ENCODE peak calls at places on chromosomes 13 and 19, in four cellular contexts. One of them, this sample, is unnamed.

GRCh38 chr13:51003642-51004041 is 94.1 kb downstream of the RNASEH2B start:
- DNase-seq in HepG2: no peak
- DNase-seq in K562: no peak
- DNase-seq in GM12878: no peak
- DNase-seq in this sample: no peak

GRCh38 chr13:45209229-45209628 is 8.4 kb upstream of the KCTD4 start:
- DNase-seq in HepG2: no peak
- DNase-seq in GM12878: no peak
- DNase-seq in K562: no peak
- DNase-seq in this sample: no peak

GRCh38 chr13:73129023-73129422 is 70.2 kb downstream of the KLF5 start:
- DNase-seq in HepG2: no peak
- DNase-seq in K562: no peak
- DNase-seq in GM12878: no peak
- DNase-seq in this sample: no peak

GRCh38 chr19:31567776-31568175 is 218.5 kb upstream of the TSHZ3 start:
- DNase-seq in GM12878: no peak
- DNase-seq in K562: no peak
- DNase-seq in HepG2: no peak
- DNase-seq in this sample: no peak

GRCh38 chr19:9757544-9758501 is 10.7 kb downstream of the ZNF846 start:
- DNase-seq in K562: no peak
- DNase-seq in HepG2: no peak
- DNase-seq in GM12878: no peak
- DNase-seq in this sample: no peak

GRCh38 chr13:24141333-24141910 is 19.1 kb upstream of the SPATA13 start:
- DNase-seq in K562: no peak
- DNase-seq in HepG2: no peak
- DNase-seq in GM12878: no peak
- DNase-seq in this sample: no peak

GRCh38 chr19:42003506-42004294 is 9.7 kb upstream of the ATP1A3 start:
- DNase-seq in K562: no peak
- DNase-seq in GM12878: no peak
- DNase-seq in HepG2: no peak
- DNase-seq in this sample: no peak

GRCh38 chr13:67230774-67231480 is 791 bp upstream of the PCDH9 start:
- DNase-seq in GM12878: no peak
- DNase-seq in HepG2: peak; percentile 9
- DNase-seq in K562: peak; percentile 8
- DNase-seq in this sample: peak; percentile 69

GRCh38 chr13:46964789-46965527 is 68.1 kb upstream of the HTR2A start:
- DNase-seq in HepG2: no peak
- DNase-seq in K562: no peak
- DNase-seq in GM12878: no peak
- DNase-seq in this sample: no peak

GRCh38 chr13:106178816-106179215 is 356.6 kb downstream of the EFNB2 start:
- DNase-seq in HepG2: no peak
- DNase-seq in GM12878: no peak
- DNase-seq in K562: no peak
- DNase-seq in this sample: no peak

GRCh38 chr13:25281193-25281936 is 5.9 kb downstream of the MTMR6 start:
- DNase-seq in GM12878: peak; percentile 45
- DNase-seq in K562: no peak
- DNase-seq in HepG2: no peak
- DNase-seq in this sample: no peak

GRCh38 chr19:46009530-46010510 is 13.0 kb downstream of the PGLYRP1 start:
- DNase-seq in HepG2: peak; percentile 28
- DNase-seq in K562: peak; percentile 80
- DNase-seq in GM12878: no peak
- DNase-seq in this sample: peak; percentile 89

GRCh38 chr13:97640236-97640635 is 206.3 kb downstream of the RAP2A start:
- DNase-seq in GM12878: no peak
- DNase-seq in HepG2: no peak
- DNase-seq in K562: no peak
- DNase-seq in this sample: no peak

GRCh38 chr19:49196527-49197240 is 39.1 kb downstream of the TRPM4 start:
- DNase-seq in HepG2: no peak
- DNase-seq in GM12878: no peak
- DNase-seq in K562: peak; percentile 2
- DNase-seq in this sample: no peak
- TF ChIP-seq CBFB in HepG2: no peak
- TF ChIP-seq CBFB in GM12878: no peak
- TF ChIP-seq CBFB in K562: no peak
- TF ChIP-seq CBFB in this sample: no peak

GRCh38 chr13:36275190-36276002 is 22.2 kb downstream of the CCDC169 start:
- DNase-seq in HepG2: peak; percentile 50
- DNase-seq in K562: no peak
- DNase-seq in GM12878: no peak
- DNase-seq in this sample: no peak
- TF ChIP-seq CBFB in HepG2: no peak
- TF ChIP-seq CBFB in K562: no peak
- TF ChIP-seq CBFB in GM12878: no peak
- TF ChIP-seq CBFB in this sample: no peak

GRCh38 chr13:99908129-99908805 is 63.3 kb downstream of the ZIC5 start:
- DNase-seq in HepG2: no peak
- DNase-seq in GM12878: no peak
- DNase-seq in K562: no peak
- DNase-seq in this sample: no peak
- TF ChIP-seq CBFB in HepG2: no peak
- TF ChIP-seq CBFB in GM12878: no peak
- TF ChIP-seq CBFB in K562: no peak
- TF ChIP-seq CBFB in this sample: no peak

GRCh38 chr13:32214073-32214472 is 101.1 kb downstream of the ZAR1L start:
- DNase-seq in HepG2: no peak
- DNase-seq in K562: no peak
- DNase-seq in GM12878: no peak
- DNase-seq in this sample: no peak
- TF ChIP-seq CBFB in HepG2: no peak
- TF ChIP-seq CBFB in K562: no peak
- TF ChIP-seq CBFB in GM12878: no peak
- TF ChIP-seq CBFB in this sample: no peak

GRCh38 chr19:56507446-56508281 is at the start of gene ZNF471:
- DNase-seq in GM12878: no peak
- DNase-seq in HepG2: no peak
- DNase-seq in K562: no peak
- DNase-seq in this sample: peak; percentile 91

GRCh38 chr19:56508282-56508778 is 675 bp downstream of the ZNF471 start:
- DNase-seq in K562: no peak
- DNase-seq in GM12878: no peak
- DNase-seq in HepG2: no peak
- DNase-seq in this sample: no peak

DNA sequence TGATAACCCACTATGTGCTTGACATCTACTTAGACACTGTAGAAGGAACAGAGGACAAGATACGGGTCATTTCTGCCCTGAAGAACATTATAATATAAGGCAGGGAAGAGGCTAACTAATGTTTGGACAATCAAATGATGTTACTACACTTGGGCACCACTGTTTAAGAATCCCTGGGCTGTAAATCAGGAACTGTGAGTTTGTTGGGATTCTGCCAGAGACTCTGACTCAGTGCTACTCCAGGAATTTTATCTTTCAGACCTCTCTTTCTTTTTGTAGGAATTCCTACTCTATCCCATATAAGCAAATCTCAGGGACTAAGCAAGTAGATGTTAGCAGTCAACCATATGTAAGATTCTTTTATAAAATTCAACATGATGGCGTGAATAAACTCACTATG is 3.1 kb upstream of the ZNF471 start:
- DNase-seq in HepG2: no peak
- DNase-seq in K562: no peak
- DNase-seq in GM12878: no peak
- DNase-seq in this sample: no peak
- TF ChIP-seq CBFB in HepG2: no peak
- TF ChIP-seq CBFB in K562: no peak
- TF ChIP-seq CBFB in GM12878: no peak
- TF ChIP-seq CBFB in this sample: no peak

DNA sequence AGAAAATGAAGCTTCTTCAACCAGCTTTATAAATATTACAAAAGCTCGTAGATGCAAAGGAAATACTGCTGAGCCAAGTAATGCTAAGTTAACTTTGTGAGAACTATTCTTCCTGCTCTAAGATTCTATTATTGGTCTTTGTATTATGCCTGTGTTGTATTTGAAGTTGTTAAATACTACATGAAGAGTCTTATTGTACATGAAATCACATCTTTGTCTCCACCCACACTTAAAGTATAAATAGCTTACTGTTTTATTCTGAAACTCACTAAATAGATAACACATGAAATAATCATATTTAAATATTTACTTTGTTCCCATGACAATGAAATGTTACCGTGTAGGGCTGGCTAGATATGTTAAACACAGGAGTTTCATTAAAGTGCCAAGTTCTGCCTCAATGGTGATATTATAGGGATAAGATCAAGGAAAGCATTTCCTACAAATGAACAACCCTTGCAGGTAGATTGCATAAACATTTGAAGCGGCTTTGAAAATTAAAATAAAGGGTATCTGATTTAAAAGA is 562.1 kb upstream of the ATXN8OS start:
- DNase-seq in GM12878: no peak
- DNase-seq in K562: no peak
- DNase-seq in HepG2: no peak
- DNase-seq in this sample: no peak
- TF ChIP-seq CBFB in GM12878: no peak
- TF ChIP-seq CBFB in K562: no peak
- TF ChIP-seq CBFB in HepG2: no peak
- TF ChIP-seq CBFB in this sample: no peak

GRCh38 chr19:6718741-6719539 is 1.5 kb downstream of the C3 start:
- DNase-seq in K562: peak; percentile 99
- DNase-seq in HepG2: peak; percentile 93
- DNase-seq in GM12878: no peak
- DNase-seq in this sample: peak; percentile 78
- TF ChIP-seq CBFB in K562: no peak
- TF ChIP-seq CBFB in HepG2: no peak
- TF ChIP-seq CBFB in GM12878: no peak
- TF ChIP-seq CBFB in this sample: no peak